ENCODE peak calls at places on chromosomes 6 and 20, in seven cellular contexts. J is stromal cell of bone marrow, W is ovary, Y is GM18507, E is GM10248, M is BJ, D is spleen. N is an unnamed sample.

GRCh38 chr6:107132330-107132954 is 17.1 kb upstream of the BEND3 start:
- DNase-seq in J (no peak), W (peak), Y (no peak), E (no peak), M (no peak), D (no peak), N (no peak)

GRCh38 chr20:46555370-46555956 is 5.0 kb upstream of the OCSTAMP start:
- DNase-seq in J (no peak), W (no peak), Y (no peak), E (no peak), M (no peak), D (no peak), N (no peak)

GRCh38 chr6:140758169-140758877 is 1374.4 kb upstream of the GJE1 start:
- DNase-seq in J (no peak), W (no peak), Y (no peak), E (no peak), M (no peak), D (no peak), N (no peak)

GRCh38 chr6:6686176-6686575 is 97.7 kb downstream of the LY86 start:
- DNase-seq in J (no peak), W (no peak), Y (no peak), E (no peak), M (no peak), D (no peak), N (no peak)

GRCh38 chr6:30411515-30412207 is 66.7 kb downstream of the RPP21 start:
- DNase-seq in J (peak), W (no peak), Y (no peak), E (no peak), M (no peak), D (peak), N (no peak)

GRCh38 chr6:88238065-88238464 is 71.9 kb upstream of the CNR1 start:
- DNase-seq in J (no peak), W (no peak), Y (peak), E (peak), M (no peak), D (no peak), N (peak)

GRCh38 chr20:45059022-45059728 is 41.8 kb downstream of the KCNS1 start:
- DNase-seq in J (no peak), W (no peak), Y (no peak), E (no peak), M (no peak), D (no peak), N (no peak)

GRCh38 chr6:3494391-3495100 is 37.7 kb upstream of the SLC22A23 start:
- DNase-seq in J (no peak), W (no peak), Y (no peak), E (no peak), M (no peak), D (no peak), N (no peak)

GRCh38 chr20:30912006-30912660 is 345.3 kb upstream of the DEFB115 start:
- DNase-seq in J (no peak), W (no peak), Y (no peak), E (no peak), M (no peak), D (peak), N (no peak)

GRCh38 chr6:52125139-52125538 is 37.7 kb upstream of the PKHD1 start:
- DNase-seq in J (no peak), W (no peak), Y (no peak), E (no peak), M (no peak), D (no peak), N (no peak)

GRCh38 chr20:7180261-7181045 is 413.0 kb downstream of the BMP2 start:
- DNase-seq in J (no peak), W (no peak), Y (no peak), E (no peak), M (no peak), D (no peak), N (no peak)

GRCh38 chr6:146851837-146852236 is 253.1 kb downstream of the ADGB start:
- DNase-seq in J (peak), W (no peak), Y (no peak), E (no peak), M (peak), D (no peak), N (no peak)

GRCh38 chr20:47662483-47663353 is 122.6 kb downstream of the SULF2 start:
- DNase-seq in J (no peak), W (no peak), Y (no peak), E (no peak), M (no peak), D (no peak), N (no peak)

GRCh38 chr20:51807864-51808263 is 5.5 kb upstream of the SALL4 start:
- DNase-seq in J (no peak), W (no peak), Y (no peak), E (no peak), M (no peak), D (no peak), N (no peak)

GRCh38 chr20:18504479-18505060 is 3.2 kb upstream of the SEC23B start:
- DNase-seq in J (no peak), W (peak), Y (no peak), E (no peak), M (no peak), D (peak), N (no peak)

GRCh38 chr6:149642829-149643580 is 5.5 kb downstream of the KATNA1 start:
- DNase-seq in J (peak), W (no peak), Y (no peak), E (peak), M (no peak), D (no peak), N (no peak)

GRCh38 chr20:34639755-34640222 is 37.1 kb downstream of the PIGU start:
- DNase-seq in J (no peak), W (no peak), Y (no peak), E (no peak), M (no peak), D (no peak), N (no peak)

GRCh38 chr6:21802611-21802899 is 209.0 kb downstream of the SOX4 start:
- DNase-seq in J (no peak), W (no peak), Y (no peak), E (no peak), M (no peak), D (no peak), N (no peak)

GRCh38 chr6:89350281-89351037 is 2.1 kb downstream of the UBE2J1 start:
- DNase-seq in J (no peak), W (no peak), Y (no peak), E (peak), M (no peak), D (no peak), N (no peak)